ENCODE peak calls at places on chromosomes 2 and 18, in six cellular contexts. N is SK-N-SH, S is fibroblast of mammary gland, U is hepatocyte, B is ovary, X is astrocyte. T is an unnamed sample.

GRCh38 chr2:54522624-54523281 is 66.6 kb downstream of the SPTBN1 start:
- DNase-seq in N (peak), S (peak), U (peak), B (no peak), X (no peak), T (peak)

GRCh38 chr2:209091026-209091425 is 332.8 kb upstream of the MAP2 start:
- DNase-seq in N (no peak), S (no peak), U (no peak), B (no peak), X (no peak), T (no peak)

GRCh38 chr2:176582990-176583481 is 313.8 kb downstream of the MTX2 start:
- DNase-seq in N (no peak), S (peak), U (peak), B (no peak), X (peak), T (no peak)

GRCh38 chr2:134426721-134427120 is 172.8 kb downstream of the MGAT5 start:
- DNase-seq in N (no peak), S (no peak), U (no peak), B (no peak), X (no peak), T (no peak)

GRCh38 chr2:195382186-195382585 is 274.8 kb upstream of the SLC39A10 start:
- DNase-seq in N (no peak), S (no peak), U (no peak), B (no peak), X (no peak), T (no peak)

GRCh38 chr2:45750484-45750883 is 99.0 kb downstream of the PRKCE start:
- DNase-seq in N (no peak), S (no peak), U (no peak), B (no peak), X (no peak), T (no peak)

GRCh38 chr2:105454801-105455485 is 56.1 kb upstream of the FHL2 start:
- DNase-seq in N (no peak), S (peak), U (peak), B (peak), X (peak), T (no peak)

GRCh38 chr2:236711440-236711839 is 141.8 kb downstream of the ACKR3 start:
- DNase-seq in N (no peak), S (peak), U (no peak), B (no peak), X (peak), T (no peak)

GRCh38 chr2:208210688-208211451 is 21.0 kb upstream of the C2orf80 start:
- DNase-seq in N (no peak), S (no peak), U (no peak), B (no peak), X (no peak), T (no peak)

GRCh38 chr2:26114144-26114543 is 58.7 kb upstream of the GAREM2 start:
- DNase-seq in N (no peak), S (no peak), U (no peak), B (no peak), X (peak), T (no peak)

GRCh38 chr2:106108351-106108750 is 85.8 kb downstream of the UXS1 start:
- DNase-seq in N (peak), S (peak), U (peak), B (peak), X (no peak), T (no peak)

GRCh38 chr2:95361216-95361980 is 41.1 kb upstream of the FAHD2A start:
- DNase-seq in N (no peak), S (no peak), U (no peak), B (no peak), X (no peak), T (no peak)

GRCh38 chr18:23619388-23619873 is 33.1 kb upstream of the NPC1 start:
- DNase-seq in N (no peak), S (peak), U (peak), B (no peak), X (peak), T (no peak)

GRCh38 chr2:141058552-141058951 is 1072.3 kb downstream of the LRP1B start:
- DNase-seq in N (no peak), S (no peak), U (no peak), B (no peak), X (no peak), T (no peak)

GRCh38 chr2:231308219-231308618 is 87.3 kb upstream of the B3GNT7 start:
- DNase-seq in N (no peak), S (no peak), U (no peak), B (peak), X (no peak), T (no peak)

GRCh38 chr2:196168181-196168580 is 3.2 kb downstream of the STK17B start:
- DNase-seq in N (no peak), S (peak), U (no peak), B (no peak), X (peak), T (no peak)

GRCh38 chr2:219868635-219869034 is 241.2 kb downstream of the SLC4A3 start:
- DNase-seq in N (no peak), S (no peak), U (no peak), B (no peak), X (no peak), T (no peak)

GRCh38 chr2:98558852-98559530 is 49.3 kb downstream of the COA5 start:
- DNase-seq in N (no peak), S (peak), U (no peak), B (no peak), X (no peak), T (no peak)

GRCh38 chr2:132037527-132038178 is 124.1 kb downstream of the ANKRD30BL start:
- DNase-seq in N (peak), S (peak), U (peak), B (no peak), X (peak), T (no peak)

GRCh38 chr2:10934979-10935350 is 23.2 kb downstream of the KCNF1 start:
- DNase-seq in N (peak), S (no peak), U (no peak), B (no peak), X (no peak), T (no peak)

GRCh38 chr2:218022131-218022850 is 19.5 kb upstream of the TNS1 start:
- DNase-seq in N (peak), S (no peak), U (no peak), B (peak), X (no peak), T (no peak)

GRCh38 chr2:121974919-121975654 is 219.6 kb downstream of the TSN start:
- DNase-seq in N (peak), S (peak), U (peak), B (peak), X (peak), T (peak)

GRCh38 chr2:227822416-227823003 is 8.9 kb downstream of the CCL20 start:
- DNase-seq in N (no peak), S (peak), U (no peak), B (no peak), X (peak), T (no peak)

GRCh38 chr18:77314952-77315351 is 65.3 kb downstream of the GALR1 start:
- DNase-seq in N (no peak), S (no peak), U (no peak), B (no peak), X (no peak), T (no peak)

GRCh38 chr18:64692826-64693225 is 543.9 kb upstream of the LINC00305 start:
- DNase-seq in N (no peak), S (no peak), U (no peak), B (no peak), X (no peak), T (no peak)

GRCh38 chr2:134127496-134127895 is 126.4 kb upstream of the MGAT5 start:
- DNase-seq in N (no peak), S (no peak), U (no peak), B (no peak), X (no peak), T (no peak)

GRCh38 chr2:219681301-219682290 is 54.2 kb downstream of the SLC4A3 start:
- DNase-seq in N (no peak), S (peak), U (no peak), B (no peak), X (peak), T (no peak)

GRCh38 chr2:42880738-42881525 is 88.5 kb upstream of the HAAO start:
- DNase-seq in N (no peak), S (no peak), U (no peak), B (no peak), X (no peak), T (no peak)

GRCh38 chr2:27249891-27250651 is 12.8 kb downstream of the SLC30A3 start:
- DNase-seq in N (peak), S (peak), U (peak), B (peak), X (no peak), T (no peak)
- H3K4me3 ChIP-seq in N (no peak), S (no peak), U (no peak), B (no peak), X (no peak), T (no peak)

GRCh38 chr18:49444599-49444998 is 15.8 kb downstream of the DYM start:
- DNase-seq in N (no peak), S (peak), U (no peak), B (no peak), X (no peak), T (no peak)

GRCh38 chr18:49443837-49444236 is 16.6 kb downstream of the DYM start:
- DNase-seq in N (no peak), S (no peak), U (no peak), B (no peak), X (no peak), T (no peak)

GRCh38 chr18:49446481-49446880 is 14.0 kb downstream of the DYM start:
- DNase-seq in N (no peak), S (peak), U (no peak), B (no peak), X (no peak), T (peak)

GRCh38 chr18:49447810-49448745 is 12.4 kb downstream of the DYM start:
- DNase-seq in N (peak), S (peak), U (peak), B (no peak), X (peak), T (peak)
- TF ChIP-seq CTCF in N (peak), S (peak), U (peak), B (no peak), X (peak), T (peak)

GRCh38 chr2:135876066-135876711 is at the start of gene MCM6:
- DNase-seq in N (peak), S (peak), U (peak), B (peak), X (peak), T (peak)
- H3K4me3 ChIP-seq in N (peak), S (peak), U (peak), B (peak), X (peak), T (peak)

GRCh38 chr2:203126971-203127370 is 111.8 kb upstream of the CYP20A1 start:
- DNase-seq in N (no peak), S (no peak), U (no peak), B (no peak), X (peak), T (no peak)

DNA sequence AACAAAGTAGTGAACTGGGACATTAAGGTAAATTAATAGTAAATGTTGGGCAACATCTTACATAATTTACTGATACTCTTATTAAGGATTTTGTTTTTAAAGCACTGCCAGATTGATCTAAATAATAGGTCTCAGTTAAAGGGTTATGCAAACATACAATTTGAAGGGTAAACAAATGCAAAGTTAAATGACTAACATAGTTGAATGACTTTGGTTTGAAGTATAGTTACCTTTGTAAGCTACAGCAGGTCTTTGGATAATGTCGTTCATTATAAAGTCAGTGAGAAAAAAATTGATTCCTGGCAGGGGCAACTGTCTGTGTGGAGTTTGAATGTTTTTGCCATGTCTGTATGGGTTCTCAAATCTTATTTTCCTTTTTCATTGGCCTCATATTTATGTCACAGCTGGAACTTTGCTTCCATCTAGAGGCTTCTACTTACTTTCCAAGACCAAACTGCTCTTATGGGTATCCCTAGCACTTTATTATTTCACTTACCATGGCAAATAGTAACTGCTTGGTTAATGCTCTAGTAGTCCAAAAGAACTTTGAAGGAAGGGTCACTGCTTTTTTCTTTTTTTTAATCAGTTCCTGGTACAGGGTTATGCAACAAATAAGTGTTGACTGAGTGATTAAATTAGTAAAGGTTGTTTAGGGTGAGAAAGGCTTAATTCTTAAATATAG is 107.8 kb downstream of the NBEAL1 start:
- DNase-seq in N (peak), S (no peak), U (peak), B (no peak), X (no peak), T (peak)
- TF ChIP-seq CTCF in N (peak), S (no peak), U (peak), B (no peak), X (no peak), T (peak)

DNA sequence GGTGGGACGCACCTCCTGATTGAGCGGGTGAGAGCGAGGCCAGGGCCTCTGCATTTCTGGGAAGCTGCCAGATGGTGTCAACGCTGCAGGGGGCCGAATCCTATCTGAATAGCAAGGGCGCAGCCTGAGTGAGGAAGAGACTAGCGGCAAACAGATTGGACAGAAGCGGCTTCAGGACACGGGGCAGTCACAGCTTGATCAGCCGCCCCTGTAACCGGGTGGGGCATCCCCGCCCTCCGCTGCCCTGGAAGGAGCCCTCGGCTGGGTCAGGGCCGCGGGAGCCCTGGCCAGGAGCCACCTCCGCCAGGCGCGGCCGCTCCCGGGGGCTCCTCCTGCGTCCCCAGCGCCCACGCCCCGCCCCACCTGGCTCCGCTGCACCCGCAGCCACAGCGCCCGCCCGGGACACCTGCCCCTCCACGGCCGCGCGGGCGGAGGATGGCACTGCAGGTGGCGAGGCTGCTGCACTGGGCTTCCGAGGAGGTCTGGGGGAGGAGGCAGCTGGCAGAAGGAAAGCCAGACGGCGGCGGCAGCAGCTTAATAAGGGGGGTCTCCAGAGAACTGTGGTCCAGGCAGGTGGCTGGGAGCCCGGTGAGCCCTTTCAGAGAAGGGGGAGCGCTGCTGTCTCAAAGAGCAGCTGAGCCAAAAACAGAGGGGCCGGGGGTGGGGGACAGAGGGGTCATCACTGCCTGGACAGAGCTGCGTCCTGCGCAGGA is 18.9 kb upstream of the SOX11 start:
- DNase-seq in N (peak), S (no peak), U (peak), B (no peak), X (no peak), T (no peak)
- H3K4me3 ChIP-seq in N (peak), S (no peak), U (peak), B (no peak), X (peak), T (no peak)

DNA sequence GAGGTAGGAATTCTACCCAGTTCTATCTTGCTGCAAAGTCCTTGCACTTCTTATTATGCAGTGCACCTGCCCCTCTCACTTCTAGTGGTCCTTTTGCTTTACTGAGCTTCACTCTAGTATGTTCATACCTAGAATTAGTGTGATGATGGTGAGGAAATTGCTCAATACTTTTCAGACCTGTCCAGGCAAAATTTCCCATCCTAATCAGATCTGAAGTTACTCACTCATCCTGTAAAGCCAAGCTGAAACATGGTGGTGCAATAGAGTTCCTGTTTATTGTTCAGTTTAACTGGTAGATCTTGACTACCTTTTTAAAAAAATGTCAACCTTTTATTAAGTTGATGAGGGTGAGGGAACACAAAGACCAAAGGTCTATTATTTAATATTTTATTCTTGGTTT is 12.6 kb upstream of the FIGN start:
- DNase-seq in N (no peak), S (no peak), U (no peak), B (no peak), X (no peak), T (no peak)
- TF ChIP-seq CTCF in N (no peak), S (no peak), U (no peak), B (no peak), X (no peak), T (no peak)